ENCODE peak calls at places on chromosomes 12 and 14, in nine cellular contexts. I is OCI-LY7, U is lower lobe of right lung, E is SJSA1, Y is heart right ventricle, H is heart left ventricle, K is right lobe of liver, C is gastrocnemius medialis, X is MM.1S. D is an unnamed sample.

GRCh38 chr12:110004598-110004997 is 5.4 kb downstream of the ANKRD13A start:
- DNase-seq in C (no peak), U (no peak), Y (no peak), E (no peak), K (no peak), I (no peak), H (no peak), X (peak; percentile 21), D (no peak)

GRCh38 chr12:93060666-93061413 is 131.7 kb upstream of the EEA1 start:
- DNase-seq in K (no peak), H (peak; percentile 56), Y (peak; percentile 61), E (no peak), X (no peak), I (no peak), C (no peak), U (no peak), D (no peak)

GRCh38 chr14:89484445-89484844 is 67.4 kb upstream of the FOXN3 start:
- DNase-seq in X (no peak), K (no peak), Y (no peak), E (no peak), H (no peak), U (no peak), I (no peak), C (no peak), D (peak; percentile 34)

GRCh38 chr12:46217686-46218508 is 50.9 kb downstream of the SLC38A1 start:
- DNase-seq in U (no peak), I (peak; percentile 89), H (peak; percentile 34), Y (no peak), X (peak; percentile 72), K (no peak), E (no peak), C (no peak), D (peak; percentile 63)

GRCh38 chr14:68676511-68676943 is 116.3 kb downstream of the ZFP36L1 start:
- DNase-seq in X (no peak), K (no peak), C (no peak), I (peak; percentile 48), H (no peak), Y (no peak), E (no peak), U (no peak), D (no peak)

GRCh38 chr12:71440393-71441349 is 1.1 kb downstream of the LGR5 start:
- DNase-seq in H (no peak), U (no peak), I (no peak), Y (no peak), C (no peak), E (no peak), X (no peak), K (peak; percentile 65), D (peak; percentile 39)

GRCh38 chr12:57521475-57522018 is 1.1 kb upstream of the MBD6 start:
- DNase-seq in X (peak; percentile 5), I (no peak), U (peak; percentile 63), E (no peak), H (peak; percentile 50), C (peak; percentile 73), Y (peak; percentile 47), K (peak; percentile 63), D (peak; percentile 52)

GRCh38 chr12:127562781-127563180 is 704.2 kb upstream of the TMEM132C start:
- DNase-seq in I (no peak), K (no peak), C (no peak), Y (no peak), U (no peak), X (peak; percentile 14), E (no peak), H (no peak), D (no peak)

GRCh38 chr12:82359115-82359478 is 768 bp downstream of the METTL25 start:
- DNase-seq in C (peak; percentile 22), Y (no peak), U (no peak), E (no peak), X (peak; percentile 12), I (peak; percentile 36), H (no peak), K (no peak), D (peak; percentile 16)

GRCh38 chr12:23854598-23854997 is 94.9 kb downstream of the SOX5 start:
- DNase-seq in C (no peak), X (no peak), I (no peak), Y (no peak), K (no peak), E (no peak), H (no peak), U (no peak), D (no peak)

GRCh38 chr12:116698131-116698495 is 39.8 kb downstream of the SPRING1 start:
- DNase-seq in I (no peak), U (no peak), Y (no peak), K (no peak), E (no peak), C (no peak), H (no peak), X (no peak), D (no peak)

GRCh38 chr12:51013441-51013840 is 12.7 kb downstream of the SLC11A2 start:
- DNase-seq in I (no peak), Y (no peak), X (no peak), H (no peak), K (no peak), U (no peak), C (no peak), E (no peak), D (no peak)

GRCh38 chr14:91377700-91378652 is 39.6 kb downstream of the CCDC88C start:
- DNase-seq in E (no peak), Y (no peak), U (no peak), K (no peak), I (peak; percentile 72), X (peak; percentile 51), H (no peak), C (no peak), D (no peak)
- H3K4me1 ChIP-seq in E (no peaks in the 10 kb centered on the region), Y (peaks cover 67% of the 10 kb centered on the region), U (peaks cover 79% of the 10 kb centered on the region), K (peaks cover 3% of the 10 kb centered on the region), I (peaks cover 100% of the 10 kb centered on the region), X (peaks cover 93% of the 10 kb centered on the region), H (peaks cover 48% of the 10 kb centered on the region), C (no peaks in the 10 kb centered on the region), D (peaks cover 39% of the 10 kb centered on the region)

GRCh38 chr14:24456980-24457379 is 14.4 kb upstream of the SDR39U1 start:
- DNase-seq in C (no peak), E (no peak), I (no peak), U (no peak), Y (no peak), K (no peak), X (no peak), H (no peak), D (no peak)
- H3K27ac ChIP-seq in C (no peak overlapping the region), E (no peak overlapping the region), I (no peak overlapping the region), U (no peak overlapping the region), Y (no peak overlapping the region), K (no peak overlapping the region), X (no peak overlapping the region), H (no peak overlapping the region), D (no peak overlapping the region)

GRCh38 chr14:55141812-55142211 is 12.8 kb downstream of the LGALS3 start:
- DNase-seq in H (no peak), X (no peak), Y (no peak), U (no peak), I (no peak), K (no peak), E (no peak), C (no peak), D (no peak)
- H3K36me3 ChIP-seq in H (peaks cover 91% of the 10 kb centered on the region), X (no peaks in the 10 kb centered on the region), Y (peaks cover 5% of the 10 kb centered on the region), U (peaks cover 98% of the 10 kb centered on the region), I (peaks cover 79% of the 10 kb centered on the region), K (no peaks in the 10 kb centered on the region), E (peaks cover 96% of the 10 kb centered on the region), C (no peaks in the 10 kb centered on the region), D (no peaks in the 10 kb centered on the region)

GRCh38 chr12:124517260-124518050 is 50.0 kb downstream of the NCOR2 start:
- DNase-seq in K (peak; percentile 86), Y (peak; percentile 83), I (no peak), X (no peak), U (peak; percentile 79), C (peak; percentile 86), E (peak; percentile 61), H (peak; percentile 83), D (peak; percentile 87)
- H3K4me1 ChIP-seq in K (peaks cover 2% of the 10 kb centered on the region), Y (peaks cover 97% of the 10 kb centered on the region), I (no peaks in the 10 kb centered on the region), X (no peaks in the 10 kb centered on the region), U (peaks cover 83% of the 10 kb centered on the region), C (peaks cover 94% of the 10 kb centered on the region), E (peaks cover 71% of the 10 kb centered on the region), H (peaks cover 98% of the 10 kb centered on the region), D (peaks cover 70% of the 10 kb centered on the region)

DNA sequence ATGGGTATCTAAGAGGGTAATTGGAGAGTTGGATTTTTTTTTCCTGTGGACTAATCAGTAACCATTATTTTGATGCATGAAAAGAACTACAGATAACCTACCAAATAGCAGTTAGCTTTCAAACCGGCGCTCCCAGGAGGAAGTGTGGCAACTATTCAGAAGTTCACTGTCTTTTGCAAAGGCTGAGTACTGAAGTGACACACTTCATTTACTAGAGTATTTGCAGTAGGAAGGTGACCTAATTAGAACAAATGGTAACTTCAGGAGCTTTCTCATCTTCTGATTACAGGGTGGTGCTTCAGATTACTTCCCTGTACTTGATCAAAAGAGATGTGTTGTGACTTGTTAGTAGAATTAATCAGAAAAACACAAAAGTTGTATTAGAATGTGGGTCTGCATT is 87.7 kb downstream of the PELI2 start:
- DNase-seq in I (no peak), H (no peak), X (no peak), K (no peak), Y (no peak), U (no peak), C (no peak), E (no peak), D (no peak)
- H3K27ac ChIP-seq in I (no peak overlapping the region), H (no peak overlapping the region), X (no peak overlapping the region), K (no peak overlapping the region), Y (no peak overlapping the region), U (no peak overlapping the region), C (no peak overlapping the region), E (no peak overlapping the region), D (peak overlapping the region; percentile 36)

DNA sequence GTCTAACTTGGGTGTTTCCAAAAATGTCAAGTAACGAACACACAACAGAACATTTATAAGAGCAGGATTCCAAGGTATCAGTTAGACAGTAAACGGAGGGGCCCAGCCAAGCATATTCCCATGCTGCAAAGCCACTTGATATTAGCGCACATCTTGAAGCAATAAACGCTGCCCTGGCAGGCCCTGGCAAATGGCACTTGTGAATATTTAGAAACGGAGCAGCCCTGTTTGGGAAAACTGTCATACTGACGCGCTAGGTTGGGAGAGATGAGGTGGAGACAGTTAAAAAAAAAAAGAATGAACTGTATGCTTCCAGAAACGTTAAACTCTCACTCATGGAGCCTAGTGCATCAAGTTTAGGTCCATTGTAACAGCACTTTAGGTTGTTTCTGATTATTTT is 9.3 kb downstream of the DGLUCY start:
- DNase-seq in K (no peak), C (peak; percentile 39), Y (no peak), U (no peak), X (no peak), I (no peak), H (no peak), E (no peak), D (no peak)
- H3K36me3 ChIP-seq in K (no peaks in the 10 kb centered on the region), C (no peaks in the 10 kb centered on the region), Y (no peaks in the 10 kb centered on the region), U (peaks cover 5% of the 10 kb centered on the region), X (no peaks in the 10 kb centered on the region), I (peaks cover 67% of the 10 kb centered on the region), H (peaks cover 16% of the 10 kb centered on the region), E (no peaks in the 10 kb centered on the region), D (no peaks in the 10 kb centered on the region)

D was measured in body of pancreas.